ENCODE peak calls at places on chromosomes 2 and 18, in six cellular contexts. One of them, this sample, is unnamed.
A peak's percentile ranks its signal among the peaks of the same experiment; 100 is the strongest.

GRCh38 chr2:111522231-111522768 is 361.7 kb downstream of the ANAPC1 start:
- DNase-seq in suprapubic skin: no peak
- DNase-seq in spleen: no peak
- DNase-seq in astrocyte of the cerebellum: no peak
- DNase-seq in tibial artery: no peak
- DNase-seq in ovary: no peak
- DNase-seq in this sample: no peak

GRCh38 chr2:109333414-109334194 is 204.6 kb downstream of the SH3RF3 start:
- DNase-seq in suprapubic skin: no peak
- DNase-seq in spleen: no peak
- DNase-seq in astrocyte of the cerebellum: no peak
- DNase-seq in tibial artery: no peak
- DNase-seq in ovary: no peak
- DNase-seq in this sample: no peak

GRCh38 chr2:202690321-202690900 is 55.6 kb downstream of the FAM117B start:
- DNase-seq in suprapubic skin: no peak
- DNase-seq in spleen: no peak
- DNase-seq in astrocyte of the cerebellum: no peak
- DNase-seq in tibial artery: no peak
- DNase-seq in ovary: no peak
- DNase-seq in this sample: no peak

GRCh38 chr2:241901018-241901380 is 31.5 kb downstream of the RTP5 start:
- DNase-seq in suprapubic skin: peak; percentile 75
- DNase-seq in spleen: peak; percentile 33
- DNase-seq in astrocyte of the cerebellum: no peak
- DNase-seq in tibial artery: no peak
- DNase-seq in ovary: peak; percentile 49
- DNase-seq in this sample: no peak

GRCh38 chr2:216004408-216005283 is 8.7 kb downstream of the MREG start:
- DNase-seq in suprapubic skin: no peak
- DNase-seq in spleen: no peak
- DNase-seq in astrocyte of the cerebellum: no peak
- DNase-seq in tibial artery: no peak
- DNase-seq in ovary: no peak
- DNase-seq in this sample: no peak

GRCh38 chr2:169038338-169038757 is 7.2 kb upstream of the ABCB11 start:
- DNase-seq in suprapubic skin: no peak
- DNase-seq in spleen: no peak
- DNase-seq in astrocyte of the cerebellum: no peak
- DNase-seq in tibial artery: no peak
- DNase-seq in ovary: no peak
- DNase-seq in this sample: no peak

GRCh38 chr2:29293830-29294438 is 178.7 kb downstream of the CLIP4 start:
- DNase-seq in suprapubic skin: no peak
- DNase-seq in spleen: no peak
- DNase-seq in astrocyte of the cerebellum: peak; percentile 15
- DNase-seq in tibial artery: no peak
- DNase-seq in ovary: no peak
- DNase-seq in this sample: no peak

GRCh38 chr2:168456526-168457176 is 579 bp downstream of the CERS6 start:
- DNase-seq in suprapubic skin: no peak
- DNase-seq in spleen: peak; percentile 87
- DNase-seq in astrocyte of the cerebellum: no peak
- DNase-seq in tibial artery: no peak
- DNase-seq in ovary: peak; percentile 73
- DNase-seq in this sample: no peak

GRCh38 chr2:13009027-13009426 is 292.3 kb downstream of the TRIB2 start:
- DNase-seq in suprapubic skin: no peak
- DNase-seq in spleen: no peak
- DNase-seq in astrocyte of the cerebellum: no peak
- DNase-seq in tibial artery: no peak
- DNase-seq in ovary: no peak
- DNase-seq in this sample: peak; percentile 4

GRCh38 chr2:128775064-128775347 is 456.3 kb upstream of the HS6ST1 start:
- DNase-seq in suprapubic skin: no peak
- DNase-seq in spleen: peak; percentile 56
- DNase-seq in astrocyte of the cerebellum: no peak
- DNase-seq in tibial artery: peak; percentile 3
- DNase-seq in ovary: peak; percentile 6
- DNase-seq in this sample: no peak

GRCh38 chr2:105338020-105338385 is 663 bp downstream of the C2orf49 start:
- DNase-seq in suprapubic skin: no peak
- DNase-seq in spleen: no peak
- DNase-seq in astrocyte of the cerebellum: no peak
- DNase-seq in tibial artery: no peak
- DNase-seq in ovary: no peak
- DNase-seq in this sample: no peak

GRCh38 chr2:112686348-112687217 is 34.2 kb upstream of the NT5DC4 start:
- DNase-seq in suprapubic skin: peak; percentile 55
- DNase-seq in spleen: no peak
- DNase-seq in astrocyte of the cerebellum: peak; percentile 19
- DNase-seq in tibial artery: no peak
- DNase-seq in ovary: no peak
- DNase-seq in this sample: no peak

GRCh38 chr2:231399853-231400667 is 4.5 kb downstream of the B3GNT7 start:
- DNase-seq in suprapubic skin: no peak
- DNase-seq in spleen: peak; percentile 73
- DNase-seq in astrocyte of the cerebellum: no peak
- DNase-seq in tibial artery: peak; percentile 54
- DNase-seq in ovary: peak; percentile 89
- DNase-seq in this sample: no peak

GRCh38 chr2:67142741-67143140 is 254.4 kb upstream of the ETAA1 start:
- DNase-seq in suprapubic skin: no peak
- DNase-seq in spleen: no peak
- DNase-seq in astrocyte of the cerebellum: no peak
- DNase-seq in tibial artery: no peak
- DNase-seq in ovary: no peak
- DNase-seq in this sample: no peak

GRCh38 chr2:238165288-238165921 is 6.6 kb downstream of the ERFE start:
- DNase-seq in suprapubic skin: peak; percentile 49
- DNase-seq in spleen: peak; percentile 69
- DNase-seq in astrocyte of the cerebellum: no peak
- DNase-seq in tibial artery: no peak
- DNase-seq in ovary: peak; percentile 23
- DNase-seq in this sample: no peak

GRCh38 chr2:95159690-95160449 is at the start of gene ZNF514:
- DNase-seq in suprapubic skin: peak; percentile 88
- DNase-seq in spleen: peak; percentile 94
- DNase-seq in astrocyte of the cerebellum: no peak
- DNase-seq in tibial artery: peak; percentile 77
- DNase-seq in ovary: peak; percentile 86
- DNase-seq in this sample: no peak

GRCh38 chr2:203484266-203485112 is 50.6 kb downstream of the RAPH1 start:
- DNase-seq in suprapubic skin: no peak
- DNase-seq in spleen: no peak
- DNase-seq in astrocyte of the cerebellum: peak; percentile 19
- DNase-seq in tibial artery: peak; percentile 30
- DNase-seq in ovary: no peak
- DNase-seq in this sample: no peak

GRCh38 chr2:79792097-79792496 is 279.2 kb downstream of the CTNNA2 start:
- DNase-seq in suprapubic skin: no peak
- DNase-seq in spleen: no peak
- DNase-seq in astrocyte of the cerebellum: no peak
- DNase-seq in tibial artery: no peak
- DNase-seq in ovary: no peak
- DNase-seq in this sample: no peak

GRCh38 chr2:69216535-69217332 is 170.3 kb downstream of the GFPT1 start:
- DNase-seq in suprapubic skin: no peak
- DNase-seq in spleen: no peak
- DNase-seq in astrocyte of the cerebellum: peak; percentile 71
- DNase-seq in tibial artery: no peak
- DNase-seq in ovary: no peak
- DNase-seq in this sample: no peak

GRCh38 chr2:179297922-179298321 is 33.3 kb upstream of the SESTD1 start:
- DNase-seq in suprapubic skin: no peak
- DNase-seq in spleen: no peak
- DNase-seq in astrocyte of the cerebellum: no peak
- DNase-seq in tibial artery: no peak
- DNase-seq in ovary: no peak
- DNase-seq in this sample: no peak

GRCh38 chr18:2894131-2894840 is 47.5 kb downstream of the EMILIN2 start:
- DNase-seq in suprapubic skin: no peak
- DNase-seq in spleen: no peak
- DNase-seq in astrocyte of the cerebellum: no peak
- DNase-seq in tibial artery: no peak
- DNase-seq in ovary: no peak
- DNase-seq in this sample: no peak

GRCh38 chr2:165114345-165114943 is 89.4 kb downstream of the SCN3A start:
- DNase-seq in suprapubic skin: no peak
- DNase-seq in spleen: no peak
- DNase-seq in astrocyte of the cerebellum: peak; percentile 34
- DNase-seq in tibial artery: no peak
- DNase-seq in ovary: no peak
- DNase-seq in this sample: peak; percentile 10

GRCh38 chr2:199455533-199456382 is 2.0 kb downstream of the SATB2 start:
- DNase-seq in suprapubic skin: peak; percentile 80
- DNase-seq in spleen: peak; percentile 79
- DNase-seq in astrocyte of the cerebellum: no peak
- DNase-seq in tibial artery: no peak
- DNase-seq in ovary: no peak
- DNase-seq in this sample: no peak

GRCh38 chr2:221468288-221468687 is 103.8 kb downstream of the EPHA4 start:
- DNase-seq in suprapubic skin: no peak
- DNase-seq in spleen: no peak
- DNase-seq in astrocyte of the cerebellum: no peak
- DNase-seq in tibial artery: no peak
- DNase-seq in ovary: no peak
- DNase-seq in this sample: no peak

GRCh38 chr2:186129767-186130581 is 356.1 kb upstream of the ZC3H15 start:
- DNase-seq in suprapubic skin: no peak
- DNase-seq in spleen: no peak
- DNase-seq in astrocyte of the cerebellum: peak; percentile 69
- DNase-seq in tibial artery: no peak
- DNase-seq in ovary: no peak
- DNase-seq in this sample: peak; percentile 10

GRCh38 chr2:138722316-138722715 is 57.9 kb downstream of the NXPH2 start:
- DNase-seq in suprapubic skin: no peak
- DNase-seq in spleen: no peak
- DNase-seq in astrocyte of the cerebellum: no peak
- DNase-seq in tibial artery: peak; percentile 67
- DNase-seq in ovary: no peak
- DNase-seq in this sample: no peak

GRCh38 chr2:168699834-168700417 is 102.5 kb upstream of the NOSTRIN start:
- DNase-seq in suprapubic skin: no peak
- DNase-seq in spleen: no peak
- DNase-seq in astrocyte of the cerebellum: peak; percentile 32
- DNase-seq in tibial artery: peak; percentile 30
- DNase-seq in ovary: peak; percentile 98
- DNase-seq in this sample: peak; percentile 31

GRCh38 chr2:158486970-158487325 is 30.2 kb downstream of the PKP4 start:
- DNase-seq in suprapubic skin: no peak
- DNase-seq in spleen: no peak
- DNase-seq in astrocyte of the cerebellum: no peak
- DNase-seq in tibial artery: no peak
- DNase-seq in ovary: no peak
- DNase-seq in this sample: no peak

GRCh38 chr2:30339071-30339470 is 107.7 kb downstream of the LBH start:
- DNase-seq in suprapubic skin: no peak
- DNase-seq in spleen: no peak
- DNase-seq in astrocyte of the cerebellum: no peak
- DNase-seq in tibial artery: no peak
- DNase-seq in ovary: no peak
- DNase-seq in this sample: no peak

GRCh38 chr18:58603365-58604067 is 25.4 kb downstream of the ALPK2 start:
- DNase-seq in suprapubic skin: no peak
- DNase-seq in spleen: no peak
- DNase-seq in astrocyte of the cerebellum: peak; percentile 66
- DNase-seq in tibial artery: no peak
- DNase-seq in ovary: no peak
- DNase-seq in this sample: no peak

GRCh38 chr18:55589625-55590291 is 1.8 kb upstream of the TCF4 start:
- DNase-seq in suprapubic skin: peak; percentile 98
- DNase-seq in spleen: peak; percentile 98
- DNase-seq in astrocyte of the cerebellum: peak; percentile 92
- DNase-seq in tibial artery: peak; percentile 98
- DNase-seq in ovary: peak; percentile 99
- DNase-seq in this sample: peak; percentile 67
- TF ChIP-seq CTCF in suprapubic skin: no peak
- TF ChIP-seq CTCF in spleen: no peak
- TF ChIP-seq CTCF in astrocyte of the cerebellum: no peak
- TF ChIP-seq CTCF in tibial artery: no peak
- TF ChIP-seq CTCF in ovary: no peak
- TF ChIP-seq CTCF in this sample: peak; percentile 18

DNA sequence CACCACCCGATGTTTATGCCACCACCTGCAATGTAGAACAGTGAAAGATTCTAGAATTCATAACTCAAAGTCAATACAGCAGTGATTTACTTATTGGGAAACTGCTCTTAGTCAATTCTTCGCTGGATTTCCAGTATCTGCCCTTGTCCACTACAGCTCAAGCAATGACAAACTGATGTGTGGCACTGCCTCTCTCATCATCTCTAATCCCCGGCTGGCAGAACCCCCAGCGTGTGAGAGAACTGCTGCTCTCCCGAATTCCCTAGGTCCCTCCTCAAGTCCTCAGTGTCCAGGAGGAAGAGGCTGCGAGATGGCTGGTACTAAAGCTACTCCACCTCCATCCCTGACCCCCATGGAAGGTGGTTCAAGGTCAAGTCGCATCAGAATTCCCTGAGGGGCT is 1.6 kb downstream of the TXNL4A start:
- DNase-seq in suprapubic skin: no peak
- DNase-seq in spleen: no peak
- DNase-seq in astrocyte of the cerebellum: no peak
- DNase-seq in tibial artery: no peak
- DNase-seq in ovary: no peak
- DNase-seq in this sample: no peak
- H3K4me3 ChIP-seq in suprapubic skin: peak overlapping the region; percentile 98
- H3K4me3 ChIP-seq in spleen: no peak overlapping the region
- H3K4me3 ChIP-seq in astrocyte of the cerebellum: peak overlapping the region; percentile 81
- H3K4me3 ChIP-seq in tibial artery: peak overlapping the region; percentile 85
- H3K4me3 ChIP-seq in ovary: peak overlapping the region; percentile 59
- H3K4me3 ChIP-seq in this sample: peak overlapping the region; percentile 99

GRCh38 chr2:45700407-45701013 is 49.0 kb downstream of the PRKCE start:
- DNase-seq in suprapubic skin: no peak
- DNase-seq in spleen: no peak
- DNase-seq in astrocyte of the cerebellum: no peak
- DNase-seq in tibial artery: no peak
- DNase-seq in ovary: no peak
- DNase-seq in this sample: no peak
- TF ChIP-seq CTCF in suprapubic skin: no peak
- TF ChIP-seq CTCF in spleen: no peak
- TF ChIP-seq CTCF in astrocyte of the cerebellum: no peak
- TF ChIP-seq CTCF in tibial artery: no peak
- TF ChIP-seq CTCF in ovary: no peak
- TF ChIP-seq CTCF in this sample: no peak

DNA sequence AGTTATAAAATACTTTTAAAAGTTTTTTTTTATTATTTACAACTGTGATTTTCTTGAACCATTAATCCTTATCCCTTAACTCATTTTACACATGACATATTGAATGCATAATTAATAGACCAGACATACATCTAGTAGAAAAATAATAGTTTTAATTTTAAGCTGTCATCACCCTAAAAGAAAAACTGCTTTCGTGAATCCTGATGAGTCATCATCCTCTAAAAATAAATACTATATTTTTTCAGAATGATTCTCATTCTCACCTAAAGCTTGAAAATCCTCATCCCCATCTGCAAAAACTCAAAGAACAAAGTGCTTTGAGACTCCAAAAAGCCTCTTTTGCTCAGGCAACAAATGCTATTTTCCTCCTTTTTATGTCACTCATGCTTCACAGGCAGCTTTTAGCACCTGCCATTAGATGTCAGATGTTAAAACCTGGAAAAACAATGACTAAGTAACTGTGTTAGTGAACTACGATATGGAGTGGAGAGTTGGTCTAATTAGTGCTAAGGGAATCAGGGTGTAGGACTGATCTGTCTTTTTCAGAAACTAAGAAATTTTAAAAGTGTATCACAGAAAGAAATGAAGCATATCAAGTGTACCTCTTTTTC is 297.6 kb downstream of the TMX3 start:
- DNase-seq in suprapubic skin: no peak
- DNase-seq in spleen: no peak
- DNase-seq in astrocyte of the cerebellum: no peak
- DNase-seq in tibial artery: no peak
- DNase-seq in ovary: no peak
- DNase-seq in this sample: no peak
- H3K4me3 ChIP-seq in suprapubic skin: no peak overlapping the region
- H3K4me3 ChIP-seq in spleen: no peak overlapping the region
- H3K4me3 ChIP-seq in astrocyte of the cerebellum: no peak overlapping the region
- H3K4me3 ChIP-seq in tibial artery: no peak overlapping the region
- H3K4me3 ChIP-seq in ovary: no peak overlapping the region
- H3K4me3 ChIP-seq in this sample: no peak overlapping the region

This sample was measured in AG04449.